ENCODE peak calls at places on chromosomes 4 and X, in ten cellular contexts. H is astrocyte; U is iPS DF 6.9; D is breast epithelium; W is ovary; B is SK-N-SH; S is kidney; K is effector memory CD4-positive, alpha-beta T cell; Y is thoracic aorta; T is transverse colon. N is an unnamed sample.

GRCh38 chrX:120090208-120090607 is 12.7 kb upstream of the RHOXF2B start:
- DNase-seq in H (no peak), U (peak; percentile 5), D (no peak), W (no peak), B (no peak), S (no peak), K (no peak), Y (no peak), T (no peak), N (peak; percentile 3)

GRCh38 chrX:39112143-39112542 is 310.9 kb downstream of the MID1IP1 start:
- DNase-seq in H (peak; percentile 71), U (no peak), D (no peak), W (no peak), B (no peak), S (no peak), K (no peak), Y (no peak), T (no peak), N (no peak)

GRCh38 chrX:154348646-154349358 is 25.6 kb downstream of the FLNA start:
- DNase-seq in H (no peak), U (no peak), D (peak; percentile 18), W (peak; percentile 24), B (no peak), S (peak; percentile 78), K (no peak), Y (no peak), T (no peak), N (no peak)

GRCh38 chr4:142427456-142427855 is 418.6 kb downstream of the INPP4B start:
- DNase-seq in H (no peak), U (no peak), D (no peak), W (no peak), B (no peak), S (no peak), K (no peak), Y (no peak), T (no peak), N (no peak)

GRCh38 chr4:170990989-170991589 is 822.1 kb upstream of the GALNTL6 start:
- DNase-seq in H (no peak), U (peak; percentile 64), D (no peak), W (no peak), B (peak; percentile 17), S (no peak), K (no peak), Y (no peak), T (no peak), N (peak; percentile 37)

GRCh38 chrX:38881066-38881465 is 79.8 kb downstream of the MID1IP1 start:
- DNase-seq in H (no peak), U (no peak), D (no peak), W (no peak), B (no peak), S (no peak), K (no peak), Y (no peak), T (no peak), N (no peak)

GRCh38 chr4:175051974-175052373 is 133.8 kb downstream of the ADAM29 start:
- DNase-seq in H (no peak), U (no peak), D (no peak), W (no peak), B (no peak), S (no peak), K (no peak), Y (no peak), T (no peak), N (no peak)

GRCh38 chr4:182236186-182236585 is 7.0 kb upstream of the TENM3 start:
- DNase-seq in H (no peak), U (no peak), D (no peak), W (no peak), B (no peak), S (no peak), K (no peak), Y (no peak), T (no peak), N (no peak)

GRCh38 chr4:118032691-118033090 is 1.6 kb upstream of the NDST3 start:
- DNase-seq in H (peak; percentile 44), U (no peak), D (no peak), W (no peak), B (peak; percentile 11), S (no peak), K (no peak), Y (no peak), T (no peak), N (no peak)

GRCh38 chr4:115165503-115165902 is 52.1 kb upstream of the NDST4 start:
- DNase-seq in H (peak; percentile 24), U (no peak), D (no peak), W (no peak), B (no peak), S (no peak), K (no peak), Y (no peak), T (no peak), N (no peak)

GRCh38 chrX:123833387-123833786 is 26.5 kb upstream of the XIAP start:
- DNase-seq in H (no peak), U (peak; percentile 13), D (no peak), W (peak; percentile 29), B (peak; percentile 72), S (no peak), K (peak; percentile 14), Y (no peak), T (peak; percentile 76), N (peak; percentile 65)

GRCh38 chr4:26839534-26839951 is 21.1 kb upstream of the STIM2 start:
- DNase-seq in H (peak; percentile 56), U (no peak), D (peak; percentile 25), W (no peak), B (peak; percentile 30), S (no peak), K (no peak), Y (no peak), T (no peak), N (no peak)

GRCh38 chrX:135596495-135596894 is 76.0 kb downstream of the INTS6L start:
- DNase-seq in H (no peak), U (peak; percentile 7), D (no peak), W (no peak), B (peak; percentile 60), S (peak; percentile 67), K (peak; percentile 1), Y (no peak), T (peak; percentile 46), N (peak; percentile 42)

GRCh38 chr4:118941149-118941548 is 52.5 kb downstream of the SYNPO2 start:
- DNase-seq in H (no peak), U (no peak), D (peak; percentile 54), W (peak; percentile 74), B (no peak), S (no peak), K (no peak), Y (no peak), T (peak; percentile 15), N (no peak)

GRCh38 chr4:6446538-6447451 is 25.6 kb downstream of the PPP2R2C start:
- DNase-seq in H (no peak), U (no peak), D (no peak), W (peak; percentile 30), B (no peak), S (no peak), K (no peak), Y (no peak), T (no peak), N (no peak)
- H3K4me1 ChIP-seq in H (no peaks in the 10 kb centered on the region), U (peaks cover 4% of the 10 kb centered on the region), D (no peaks in the 10 kb centered on the region), W (peaks cover 2% of the 10 kb centered on the region), B (no peaks in the 10 kb centered on the region), S (no peaks in the 10 kb centered on the region), K (no peaks in the 10 kb centered on the region), Y (no peaks in the 10 kb centered on the region), T (no peaks in the 10 kb centered on the region), N (no peaks in the 10 kb centered on the region)

DNA sequence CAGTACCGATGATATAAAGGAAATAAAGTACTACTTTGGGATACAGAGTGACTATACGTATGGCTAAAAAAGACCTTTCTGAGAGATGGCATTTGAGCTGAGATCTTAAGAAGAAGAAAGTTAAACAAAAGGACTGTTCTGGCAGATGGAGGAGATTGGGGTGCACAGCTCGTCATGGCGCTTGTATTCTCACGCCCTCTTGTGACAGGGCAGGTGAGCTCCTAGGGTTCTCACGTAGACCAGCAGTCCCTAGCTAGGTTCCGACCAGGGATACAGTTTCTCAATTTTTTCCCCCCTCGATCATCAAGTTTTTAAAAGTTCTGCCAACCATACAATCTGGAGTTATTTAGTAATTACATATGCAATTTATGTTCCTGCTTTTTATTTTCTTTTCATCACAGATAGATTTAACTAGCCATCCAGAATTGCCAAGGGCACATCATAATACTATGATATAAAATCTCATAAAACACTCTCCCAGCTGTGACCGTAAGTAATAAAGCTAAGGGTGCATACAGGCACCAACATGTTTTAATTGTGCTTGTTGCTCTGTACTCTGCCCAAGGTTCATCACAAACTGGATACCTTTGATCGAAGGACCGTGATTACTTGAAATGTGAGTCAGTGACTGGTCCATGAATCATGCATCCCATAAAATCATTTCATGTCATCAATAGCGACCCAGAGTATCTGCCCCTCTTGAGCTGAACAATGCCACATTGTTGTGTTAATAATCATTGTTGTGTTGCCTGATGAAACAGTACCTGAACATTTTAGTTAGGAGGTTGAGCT is 69.4 kb upstream of the ZNF518B start:
- DNase-seq in H (no peak), U (no peak), D (no peak), W (no peak), B (no peak), S (no peak), K (no peak), Y (no peak), T (no peak), N (no peak)
- H3K4me1 ChIP-seq in H (peaks cover 4% of the 10 kb centered on the region), U (no peaks in the 10 kb centered on the region), D (no peaks in the 10 kb centered on the region), W (peaks cover 6% of the 10 kb centered on the region), B (no peaks in the 10 kb centered on the region), S (peaks cover 5% of the 10 kb centered on the region), K (no peaks in the 10 kb centered on the region), Y (peaks cover 10% of the 10 kb centered on the region), T (no peaks in the 10 kb centered on the region), N (no peaks in the 10 kb centered on the region)

GRCh38 chrX:148572332-148572731 is 71.9 kb downstream of the AFF2 start:
- DNase-seq in H (no peak), U (no peak), D (no peak), W (no peak), B (no peak), S (no peak), K (no peak), Y (no peak), T (no peak), N (no peak)
- H3K4me1 ChIP-seq in H (peaks cover 6% of the 10 kb centered on the region), U (no peaks in the 10 kb centered on the region), D (no peaks in the 10 kb centered on the region), W (no peaks in the 10 kb centered on the region), B (no peaks in the 10 kb centered on the region), S (no peaks in the 10 kb centered on the region), K (no peaks in the 10 kb centered on the region), Y (no peaks in the 10 kb centered on the region), T (no peaks in the 10 kb centered on the region), N (peaks cover 77% of the 10 kb centered on the region)

GRCh38 chr4:108035691-108036090 is 46.0 kb downstream of the HADH start:
- DNase-seq in H (no peak), U (no peak), D (no peak), W (no peak), B (no peak), S (no peak), K (no peak), Y (no peak), T (peak; percentile 15), N (peak; percentile 93)

GRCh38 chr4:108034560-108034959 is 44.9 kb downstream of the HADH start:
- DNase-seq in H (no peak), U (no peak), D (no peak), W (no peak), B (no peak), S (no peak), K (no peak), Y (no peak), T (no peak), N (peak; percentile 59)

GRCh38 chr4:108036252-108036651 is 46.6 kb downstream of the HADH start:
- DNase-seq in H (no peak), U (no peak), D (no peak), W (no peak), B (no peak), S (no peak), K (no peak), Y (no peak), T (peak; percentile 58), N (peak; percentile 98)

GRCh38 chr4:108031427-108032083 is 41.9 kb downstream of the HADH start:
- DNase-seq in H (peak; percentile 10), U (no peak), D (no peak), W (no peak), B (no peak), S (no peak), K (no peak), Y (no peak), T (no peak), N (no peak)

GRCh38 chr4:108033348-108033747 is 43.7 kb downstream of the HADH start:
- DNase-seq in H (no peak), U (no peak), D (no peak), W (no peak), B (no peak), S (no peak), K (no peak), Y (no peak), T (no peak), N (peak; percentile 50)
- H3K4me1 ChIP-seq in H (peaks cover 11% of the 10 kb centered on the region), U (no peaks in the 10 kb centered on the region), D (no peaks in the 10 kb centered on the region), W (no peaks in the 10 kb centered on the region), B (no peaks in the 10 kb centered on the region), S (no peaks in the 10 kb centered on the region), K (peaks cover 24% of the 10 kb centered on the region), Y (no peaks in the 10 kb centered on the region), T (no peaks in the 10 kb centered on the region), N (peaks cover 98% of the 10 kb centered on the region)